ENCODE peak calls at places on chromosomes 3 and 15, in ten cellular contexts. M, D, Z, L, I, H, R, T, Q and O are unnamed samples.

GRCh38 chr3:43215138-43215537 is 71.2 kb upstream of the SNRK start:
- DNase-seq in M (no peak), D (no peak), Z (no peak), L (no peak), I (no peak), H (no peak), R (no peak), T (no peak), Q (no peak), O (no peak)

GRCh38 chr3:67947808-67948508 is 293.5 kb upstream of the SUCLG2 start:
- DNase-seq in M (no peak), D (peak; percentile 44), Z (no peak), L (peak; percentile 2), I (no peak), H (no peak), R (peak; percentile 87), T (peak; percentile 9), Q (no peak), O (peak; percentile 43)

GRCh38 chr3:120177151-120177550 is 82.9 kb upstream of the GSK3B start:
- DNase-seq in M (peak; percentile 75), D (no peak), Z (peak; percentile 32), L (peak; percentile 97), I (no peak), H (no peak), R (peak; percentile 21), T (no peak), Q (no peak), O (peak; percentile 96)

GRCh38 chr15:47678047-47678446 is 39.3 kb upstream of the SEMA6D start:
- DNase-seq in M (no peak), D (no peak), Z (no peak), L (no peak), I (no peak), H (no peak), R (no peak), T (no peak), Q (no peak), O (no peak)

GRCh38 chr15:99669250-99669649 is 64.0 kb downstream of the LYSMD4 start:
- DNase-seq in M (no peak), D (no peak), Z (no peak), L (no peak), I (no peak), H (no peak), R (no peak), T (no peak), Q (no peak), O (no peak)

GRCh38 chr15:45670061-45670460 is 35.2 kb downstream of the SQOR start:
- DNase-seq in M (no peak), D (no peak), Z (no peak), L (no peak), I (no peak), H (no peak), R (no peak), T (no peak), Q (no peak), O (no peak)

GRCh38 chr3:17967111-17967510 is 224.7 kb upstream of the TBC1D5 start:
- DNase-seq in M (no peak), D (no peak), Z (no peak), L (no peak), I (peak; percentile 41), H (no peak), R (no peak), T (no peak), Q (no peak), O (no peak)

GRCh38 chr15:31297880-31298456 is 28.7 kb upstream of the KLF13 start:
- DNase-seq in M (no peak), D (no peak), Z (no peak), L (no peak), I (no peak), H (no peak), R (peak; percentile 39), T (no peak), Q (no peak), O (no peak)

GRCh38 chr3:25033407-25034029 is 394.5 kb upstream of the RARB start:
- DNase-seq in M (no peak), D (no peak), Z (peak; percentile 40), L (peak; percentile 48), I (peak; percentile 1), H (peak; percentile 39), R (no peak), T (no peak), Q (peak; percentile 75), O (peak; percentile 64)

GRCh38 chr3:143629726-143630125 is 218.5 kb downstream of the SLC9A9 start:
- DNase-seq in M (no peak), D (no peak), Z (no peak), L (no peak), I (no peak), H (no peak), R (no peak), T (no peak), Q (no peak), O (no peak)

GRCh38 chr15:41281236-41281635 is 50.2 kb downstream of the CHP1 start:
- DNase-seq in M (no peak), D (no peak), Z (no peak), L (peak; percentile 86), I (no peak), H (no peak), R (no peak), T (no peak), Q (no peak), O (peak; percentile 72)

GRCh38 chr3:167184511-167184910 is 195.6 kb downstream of the ZBBX start:
- DNase-seq in M (no peak), D (no peak), Z (no peak), L (no peak), I (no peak), H (no peak), R (no peak), T (no peak), Q (no peak), O (peak; percentile 2)

GRCh38 chr15:56052389-56053045 is 59.1 kb upstream of the NEDD4 start:
- DNase-seq in M (no peak), D (no peak), Z (peak; percentile 47), L (peak; percentile 57), I (peak; percentile 38), H (peak; percentile 42), R (no peak), T (no peak), Q (peak; percentile 60), O (peak; percentile 65)

GRCh38 chr3:134211797-134212196 is 38.9 kb downstream of the RYK start:
- DNase-seq in M (no peak), D (no peak), Z (peak; percentile 57), L (peak; percentile 54), I (peak; percentile 47), H (peak; percentile 35), R (no peak), T (no peak), Q (peak; percentile 77), O (peak; percentile 56)

GRCh38 chr15:56969265-56969895 is 50.9 kb downstream of the TCF12 start:
- DNase-seq in M (no peak), D (no peak), Z (no peak), L (no peak), I (no peak), H (no peak), R (no peak), T (no peak), Q (no peak), O (no peak)

GRCh38 chr3:29144807-29145206 is 136.1 kb upstream of the RBMS3 start:
- DNase-seq in M (no peak), D (no peak), Z (peak; percentile 17), L (peak; percentile 51), I (no peak), H (no peak), R (no peak), T (no peak), Q (no peak), O (peak; percentile 37)

GRCh38 chr15:77411614-77411976 is 8.3 kb downstream of the PEAK1 start:
- DNase-seq in M (no peak), D (no peak), Z (no peak), L (no peak), I (no peak), H (no peak), R (no peak), T (no peak), Q (no peak), O (no peak)

GRCh38 chr3:52527039-52527731 is 6.5 kb downstream of the NT5DC2 start:
- DNase-seq in M (no peak), D (peak; percentile 9), Z (no peak), L (peak; percentile 40), I (no peak), H (no peak), R (no peak), T (no peak), Q (no peak), O (peak; percentile 58)

GRCh38 chr3:190554197-190554596 is 40.3 kb downstream of the IL1RAP start:
- DNase-seq in M (no peak), D (no peak), Z (no peak), L (no peak), I (no peak), H (no peak), R (no peak), T (no peak), Q (no peak), O (no peak)

GRCh38 chr3:126837773-126838172 is 133.7 kb downstream of the CHCHD6 start:
- DNase-seq in M (no peak), D (no peak), Z (no peak), L (no peak), I (peak; percentile 73), H (no peak), R (no peak), T (no peak), Q (no peak), O (no peak)

GRCh38 chr15:49415171-49415570 is 7.9 kb upstream of the FGF7 start:
- DNase-seq in M (no peak), D (no peak), Z (no peak), L (no peak), I (no peak), H (no peak), R (no peak), T (no peak), Q (no peak), O (no peak)

GRCh38 chr3:99902091-99902490 is 84.4 kb downstream of the CMSS1 start:
- DNase-seq in M (no peak), D (no peak), Z (no peak), L (peak; percentile 61), I (no peak), H (no peak), R (no peak), T (no peak), Q (no peak), O (peak; percentile 71)

GRCh38 chr3:153026026-153026425 is 136.0 kb upstream of the RAP2B start:
- DNase-seq in M (no peak), D (no peak), Z (peak; percentile 70), L (peak; percentile 40), I (no peak), H (no peak), R (no peak), T (no peak), Q (peak; percentile 68), O (peak; percentile 63)